ENCODE peak calls at places on chromosome 15, in seven cellular contexts. One of them, this sample, is unnamed.

GRCh38 chr15:78906310-78906608 is 33.6 kb downstream of the MORF4L1 start:
- DNase-seq in NCI-H774: no peak
- DNase-seq in NCI-H345: no peak
- DNase-seq in brain pericyte: no peak
- DNase-seq in activated CD4-positive, alpha-beta T cell treated with anti-CD3 and anti-CD28 coated beads for 24 hours: no peak
- DNase-seq in midbrain: no peak
- DNase-seq in AG09319: peak
- DNase-seq in this sample: peak

GRCh38 chr15:57259511-57260143 is 116.7 kb upstream of the CGNL1 start:
- DNase-seq in NCI-H774: peak
- DNase-seq in NCI-H345: peak
- DNase-seq in brain pericyte: no peak
- DNase-seq in activated CD4-positive, alpha-beta T cell treated with anti-CD3 and anti-CD28 coated beads for 24 hours: no peak
- DNase-seq in midbrain: no peak
- DNase-seq in AG09319: no peak
- DNase-seq in this sample: no peak

GRCh38 chr15:35182841-35183479 is 97.9 kb upstream of the NANOGP8 start:
- DNase-seq in NCI-H774: no peak
- DNase-seq in NCI-H345: peak
- DNase-seq in brain pericyte: peak
- DNase-seq in activated CD4-positive, alpha-beta T cell treated with anti-CD3 and anti-CD28 coated beads for 24 hours: no peak
- DNase-seq in midbrain: no peak
- DNase-seq in AG09319: no peak
- DNase-seq in this sample: peak

GRCh38 chr15:79198461-79198860 is 84.1 kb upstream of the ANKRD34C start:
- DNase-seq in NCI-H774: no peak
- DNase-seq in NCI-H345: no peak
- DNase-seq in brain pericyte: no peak
- DNase-seq in activated CD4-positive, alpha-beta T cell treated with anti-CD3 and anti-CD28 coated beads for 24 hours: no peak
- DNase-seq in midbrain: no peak
- DNase-seq in AG09319: no peak
- DNase-seq in this sample: no peak

GRCh38 chr15:86877171-86877631 is 797.5 kb downstream of the AGBL1 start:
- DNase-seq in NCI-H774: no peak
- DNase-seq in NCI-H345: no peak
- DNase-seq in brain pericyte: no peak
- DNase-seq in activated CD4-positive, alpha-beta T cell treated with anti-CD3 and anti-CD28 coated beads for 24 hours: no peak
- DNase-seq in midbrain: no peak
- DNase-seq in AG09319: no peak
- DNase-seq in this sample: no peak

GRCh38 chr15:86231864-86232801 is 152.5 kb downstream of the AGBL1 start:
- DNase-seq in NCI-H774: peak
- DNase-seq in NCI-H345: peak
- DNase-seq in brain pericyte: no peak
- DNase-seq in activated CD4-positive, alpha-beta T cell treated with anti-CD3 and anti-CD28 coated beads for 24 hours: peak
- DNase-seq in midbrain: peak
- DNase-seq in AG09319: no peak
- DNase-seq in this sample: peak

GRCh38 chr15:26766262-26766661 is 6.6 kb downstream of the GABRB3 start:
- DNase-seq in NCI-H774: no peak
- DNase-seq in NCI-H345: no peak
- DNase-seq in brain pericyte: no peak
- DNase-seq in activated CD4-positive, alpha-beta T cell treated with anti-CD3 and anti-CD28 coated beads for 24 hours: no peak
- DNase-seq in midbrain: no peak
- DNase-seq in AG09319: no peak
- DNase-seq in this sample: no peak

GRCh38 chr15:69141833-69142232 is 18.6 kb upstream of the GLCE start:
- DNase-seq in NCI-H774: no peak
- DNase-seq in NCI-H345: no peak
- DNase-seq in brain pericyte: no peak
- DNase-seq in activated CD4-positive, alpha-beta T cell treated with anti-CD3 and anti-CD28 coated beads for 24 hours: no peak
- DNase-seq in midbrain: no peak
- DNase-seq in AG09319: no peak
- DNase-seq in this sample: no peak

GRCh38 chr15:39251413-39252197 is 329.3 kb upstream of the THBS1 start:
- DNase-seq in NCI-H774: no peak
- DNase-seq in NCI-H345: no peak
- DNase-seq in brain pericyte: no peak
- DNase-seq in activated CD4-positive, alpha-beta T cell treated with anti-CD3 and anti-CD28 coated beads for 24 hours: no peak
- DNase-seq in midbrain: no peak
- DNase-seq in AG09319: no peak
- DNase-seq in this sample: no peak

GRCh38 chr15:63985221-63986184 is 60.8 kb downstream of the DAPK2 start:
- DNase-seq in NCI-H774: no peak
- DNase-seq in NCI-H345: no peak
- DNase-seq in brain pericyte: no peak
- DNase-seq in activated CD4-positive, alpha-beta T cell treated with anti-CD3 and anti-CD28 coated beads for 24 hours: no peak
- DNase-seq in midbrain: no peak
- DNase-seq in AG09319: no peak
- DNase-seq in this sample: peak

GRCh38 chr15:99613887-99614642 is 48.3 kb downstream of the MEF2A start:
- DNase-seq in NCI-H774: no peak
- DNase-seq in NCI-H345: no peak
- DNase-seq in brain pericyte: no peak
- DNase-seq in activated CD4-positive, alpha-beta T cell treated with anti-CD3 and anti-CD28 coated beads for 24 hours: no peak
- DNase-seq in midbrain: no peak
- DNase-seq in AG09319: peak
- DNase-seq in this sample: no peak

GRCh38 chr15:42836251-42836650 is 84.3 kb downstream of the TTBK2 start:
- DNase-seq in NCI-H774: no peak
- DNase-seq in NCI-H345: no peak
- DNase-seq in brain pericyte: no peak
- DNase-seq in activated CD4-positive, alpha-beta T cell treated with anti-CD3 and anti-CD28 coated beads for 24 hours: no peak
- DNase-seq in midbrain: no peak
- DNase-seq in AG09319: no peak
- DNase-seq in this sample: peak

GRCh38 chr15:67068724-67069400 is 3.5 kb downstream of the SMAD3 start:
- DNase-seq in NCI-H774: no peak
- DNase-seq in NCI-H345: no peak
- DNase-seq in brain pericyte: no peak
- DNase-seq in activated CD4-positive, alpha-beta T cell treated with anti-CD3 and anti-CD28 coated beads for 24 hours: no peak
- DNase-seq in midbrain: no peak
- DNase-seq in AG09319: no peak
- DNase-seq in this sample: no peak

GRCh38 chr15:73338058-73338457 is 30.7 kb downstream of the HCN4 start:
- DNase-seq in NCI-H774: peak
- DNase-seq in NCI-H345: no peak
- DNase-seq in brain pericyte: no peak
- DNase-seq in activated CD4-positive, alpha-beta T cell treated with anti-CD3 and anti-CD28 coated beads for 24 hours: no peak
- DNase-seq in midbrain: no peak
- DNase-seq in AG09319: no peak
- DNase-seq in this sample: no peak

GRCh38 chr15:74845581-74845980 is 2.6 kb upstream of the ULK3 start:
- DNase-seq in NCI-H774: no peak
- DNase-seq in NCI-H345: no peak
- DNase-seq in brain pericyte: no peak
- DNase-seq in activated CD4-positive, alpha-beta T cell treated with anti-CD3 and anti-CD28 coated beads for 24 hours: no peak
- DNase-seq in midbrain: no peak
- DNase-seq in AG09319: no peak
- DNase-seq in this sample: no peak

GRCh38 chr15:68635142-68635541 is 56.3 kb downstream of the CORO2B start:
- DNase-seq in NCI-H774: no peak
- DNase-seq in NCI-H345: no peak
- DNase-seq in brain pericyte: no peak
- DNase-seq in activated CD4-positive, alpha-beta T cell treated with anti-CD3 and anti-CD28 coated beads for 24 hours: no peak
- DNase-seq in midbrain: peak
- DNase-seq in AG09319: peak
- DNase-seq in this sample: peak

GRCh38 chr15:82540055-82540983 is at the start of gene RPS17:
- DNase-seq in NCI-H774: no peak
- DNase-seq in NCI-H345: no peak
- DNase-seq in brain pericyte: peak
- DNase-seq in activated CD4-positive, alpha-beta T cell treated with anti-CD3 and anti-CD28 coated beads for 24 hours: peak
- DNase-seq in midbrain: no peak
- DNase-seq in AG09319: peak
- DNase-seq in this sample: peak

GRCh38 chr15:71154607-71155200 is 39.4 kb downstream of the THSD4 start:
- DNase-seq in NCI-H774: no peak
- DNase-seq in NCI-H345: no peak
- DNase-seq in brain pericyte: no peak
- DNase-seq in activated CD4-positive, alpha-beta T cell treated with anti-CD3 and anti-CD28 coated beads for 24 hours: no peak
- DNase-seq in midbrain: no peak
- DNase-seq in AG09319: no peak
- DNase-seq in this sample: no peak

GRCh38 chr15:67181221-67181639 is 73.2 kb downstream of the AAGAB start:
- DNase-seq in NCI-H774: no peak
- DNase-seq in NCI-H345: no peak
- DNase-seq in brain pericyte: no peak
- DNase-seq in activated CD4-positive, alpha-beta T cell treated with anti-CD3 and anti-CD28 coated beads for 24 hours: no peak
- DNase-seq in midbrain: no peak
- DNase-seq in AG09319: no peak
- DNase-seq in this sample: no peak

GRCh38 chr15:42687740-42688139 is 49.2 kb downstream of the CDAN1 start:
- DNase-seq in NCI-H774: no peak
- DNase-seq in NCI-H345: no peak
- DNase-seq in brain pericyte: no peak
- DNase-seq in activated CD4-positive, alpha-beta T cell treated with anti-CD3 and anti-CD28 coated beads for 24 hours: no peak
- DNase-seq in midbrain: no peak
- DNase-seq in AG09319: no peak
- DNase-seq in this sample: no peak

GRCh38 chr15:101293122-101293521 is 1.9 kb downstream of the SNRPA1 start:
- DNase-seq in NCI-H774: no peak
- DNase-seq in NCI-H345: no peak
- DNase-seq in brain pericyte: no peak
- DNase-seq in activated CD4-positive, alpha-beta T cell treated with anti-CD3 and anti-CD28 coated beads for 24 hours: no peak
- DNase-seq in midbrain: no peak
- DNase-seq in AG09319: no peak
- DNase-seq in this sample: no peak

GRCh38 chr15:24985224-24985623 is 30.4 kb downstream of the SNRPN start:
- DNase-seq in NCI-H774: no peak
- DNase-seq in NCI-H345: no peak
- DNase-seq in brain pericyte: no peak
- DNase-seq in activated CD4-positive, alpha-beta T cell treated with anti-CD3 and anti-CD28 coated beads for 24 hours: no peak
- DNase-seq in midbrain: no peak
- DNase-seq in AG09319: no peak
- DNase-seq in this sample: peak

GRCh38 chr15:68265674-68266073 is 11.9 kb upstream of the FEM1B start:
- DNase-seq in NCI-H774: no peak
- DNase-seq in NCI-H345: no peak
- DNase-seq in brain pericyte: no peak
- DNase-seq in activated CD4-positive, alpha-beta T cell treated with anti-CD3 and anti-CD28 coated beads for 24 hours: no peak
- DNase-seq in midbrain: no peak
- DNase-seq in AG09319: no peak
- DNase-seq in this sample: no peak

GRCh38 chr15:73368301-73369072 is at the start of gene HCN4:
- DNase-seq in NCI-H774: peak
- DNase-seq in NCI-H345: peak
- DNase-seq in brain pericyte: no peak
- DNase-seq in activated CD4-positive, alpha-beta T cell treated with anti-CD3 and anti-CD28 coated beads for 24 hours: no peak
- DNase-seq in midbrain: no peak
- DNase-seq in AG09319: no peak
- DNase-seq in this sample: no peak

GRCh38 chr15:33243393-33243792 is 48.9 kb upstream of the FMN1 start:
- DNase-seq in NCI-H774: no peak
- DNase-seq in NCI-H345: no peak
- DNase-seq in brain pericyte: no peak
- DNase-seq in activated CD4-positive, alpha-beta T cell treated with anti-CD3 and anti-CD28 coated beads for 24 hours: no peak
- DNase-seq in midbrain: no peak
- DNase-seq in AG09319: no peak
- DNase-seq in this sample: no peak

GRCh38 chr15:92845109-92845508 is 55.0 kb upstream of the CHD2 start:
- DNase-seq in NCI-H774: no peak
- DNase-seq in NCI-H345: peak
- DNase-seq in brain pericyte: no peak
- DNase-seq in activated CD4-positive, alpha-beta T cell treated with anti-CD3 and anti-CD28 coated beads for 24 hours: no peak
- DNase-seq in midbrain: peak
- DNase-seq in AG09319: peak
- DNase-seq in this sample: no peak

GRCh38 chr15:74821091-74821789 is 5.2 kb upstream of the CPLX3 start:
- DNase-seq in NCI-H774: no peak
- DNase-seq in NCI-H345: peak
- DNase-seq in brain pericyte: no peak
- DNase-seq in activated CD4-positive, alpha-beta T cell treated with anti-CD3 and anti-CD28 coated beads for 24 hours: no peak
- DNase-seq in midbrain: no peak
- DNase-seq in AG09319: no peak
- DNase-seq in this sample: peak

GRCh38 chr15:78979456-78980320 is 34.8 kb upstream of the CTSH start:
- DNase-seq in NCI-H774: peak
- DNase-seq in NCI-H345: peak
- DNase-seq in brain pericyte: peak
- DNase-seq in activated CD4-positive, alpha-beta T cell treated with anti-CD3 and anti-CD28 coated beads for 24 hours: peak
- DNase-seq in midbrain: peak
- DNase-seq in AG09319: peak
- DNase-seq in this sample: peak

GRCh38 chr15:62306851-62307504 is 141.9 kb upstream of the C2CD4B start:
- DNase-seq in NCI-H774: peak
- DNase-seq in NCI-H345: peak
- DNase-seq in brain pericyte: no peak
- DNase-seq in activated CD4-positive, alpha-beta T cell treated with anti-CD3 and anti-CD28 coated beads for 24 hours: no peak
- DNase-seq in midbrain: peak
- DNase-seq in AG09319: peak
- DNase-seq in this sample: peak

GRCh38 chr15:67148196-67148701 is 82.8 kb downstream of the SMAD3 start:
- DNase-seq in NCI-H774: peak
- DNase-seq in NCI-H345: no peak
- DNase-seq in brain pericyte: no peak
- DNase-seq in activated CD4-positive, alpha-beta T cell treated with anti-CD3 and anti-CD28 coated beads for 24 hours: no peak
- DNase-seq in midbrain: no peak
- DNase-seq in AG09319: no peak
- DNase-seq in this sample: no peak

GRCh38 chr15:75758071-75758872 is 45.6 kb upstream of the CSPG4 start:
- DNase-seq in NCI-H774: peak
- DNase-seq in NCI-H345: peak
- DNase-seq in brain pericyte: peak
- DNase-seq in activated CD4-positive, alpha-beta T cell treated with anti-CD3 and anti-CD28 coated beads for 24 hours: peak
- DNase-seq in midbrain: peak
- DNase-seq in AG09319: peak
- DNase-seq in this sample: peak

GRCh38 chr15:51848811-51849210 is 19.4 kb downstream of the TMOD3 start:
- DNase-seq in NCI-H774: no peak
- DNase-seq in NCI-H345: no peak
- DNase-seq in brain pericyte: no peak
- DNase-seq in activated CD4-positive, alpha-beta T cell treated with anti-CD3 and anti-CD28 coated beads for 24 hours: no peak
- DNase-seq in midbrain: no peak
- DNase-seq in AG09319: no peak
- DNase-seq in this sample: no peak

This sample was measured in cerebellar cortex.